ENCODE peak calls at places on chromosomes 4 and X, in ten cellular contexts. One of them, this sample, is unnamed. For H3K4me1, the result is how much of the 10 kb centered on the place peaks cover.

GRCh38 chrX:16918979-16919378 is 27.5 kb upstream of the REPS2 start:
- DNase-seq in H9: no peak
- DNase-seq in mesenchymal stem cell: no peak
- DNase-seq in left ventricle myocardium inferior: no peak
- DNase-seq in MM.1S: no peak
- DNase-seq in small intestine: no peak
- DNase-seq in SJSA1: no peak
- DNase-seq in colonic mucosa: no peak
- DNase-seq in heart left ventricle: no peak
- DNase-seq in IMR-90: no peak
- DNase-seq in this sample: no peak

GRCh38 chrX:32538554-32538953 is 672.8 kb downstream of the DMD start:
- DNase-seq in IMR-90: no peak
- DNase-seq in heart left ventricle: no peak
- DNase-seq in colonic mucosa: no peak
- DNase-seq in SJSA1: no peak
- DNase-seq in left ventricle myocardium inferior: no peak
- DNase-seq in MM.1S: no peak
- DNase-seq in mesenchymal stem cell: no peak
- DNase-seq in H9: no peak
- DNase-seq in small intestine: no peak
- DNase-seq in this sample: no peak

GRCh38 chr4:128386761-128387599 is 99.4 kb upstream of the PGRMC2 start:
- DNase-seq in small intestine: peak
- DNase-seq in MM.1S: no peak
- DNase-seq in left ventricle myocardium inferior: peak
- DNase-seq in SJSA1: peak
- DNase-seq in colonic mucosa: peak
- DNase-seq in H9: no peak
- DNase-seq in IMR-90: peak
- DNase-seq in mesenchymal stem cell: peak
- DNase-seq in heart left ventricle: peak
- DNase-seq in this sample: no peak

GRCh38 chrX:13647709-13648212 is 5.2 kb upstream of the TCEANC start:
- DNase-seq in IMR-90: peak
- DNase-seq in mesenchymal stem cell: peak
- DNase-seq in heart left ventricle: no peak
- DNase-seq in colonic mucosa: peak
- DNase-seq in small intestine: peak
- DNase-seq in MM.1S: no peak
- DNase-seq in SJSA1: peak
- DNase-seq in left ventricle myocardium inferior: peak
- DNase-seq in H9: no peak
- DNase-seq in this sample: peak

GRCh38 chr4:73615613-73616012 is 4.6 kb downstream of the RASSF6 start:
- DNase-seq in colonic mucosa: no peak
- DNase-seq in left ventricle myocardium inferior: no peak
- DNase-seq in mesenchymal stem cell: no peak
- DNase-seq in SJSA1: no peak
- DNase-seq in H9: peak
- DNase-seq in heart left ventricle: no peak
- DNase-seq in small intestine: no peak
- DNase-seq in MM.1S: no peak
- DNase-seq in IMR-90: no peak
- DNase-seq in this sample: no peak

GRCh38 chrX:52139545-52139895 is 45.2 kb upstream of the MAGED4 start:
- DNase-seq in MM.1S: no peak
- DNase-seq in SJSA1: no peak
- DNase-seq in mesenchymal stem cell: no peak
- DNase-seq in IMR-90: no peak
- DNase-seq in small intestine: no peak
- DNase-seq in heart left ventricle: no peak
- DNase-seq in colonic mucosa: no peak
- DNase-seq in H9: no peak
- DNase-seq in left ventricle myocardium inferior: no peak
- DNase-seq in this sample: no peak

GRCh38 chr4:118935819-118936218 is 47.2 kb downstream of the SYNPO2 start:
- DNase-seq in H9: no peak
- DNase-seq in mesenchymal stem cell: no peak
- DNase-seq in small intestine: no peak
- DNase-seq in left ventricle myocardium inferior: no peak
- DNase-seq in heart left ventricle: no peak
- DNase-seq in colonic mucosa: no peak
- DNase-seq in MM.1S: no peak
- DNase-seq in IMR-90: no peak
- DNase-seq in SJSA1: no peak
- DNase-seq in this sample: no peak

GRCh38 chrX:55056820-55057690 is 17.8 kb upstream of the PAGE2B start:
- DNase-seq in H9: no peak
- DNase-seq in SJSA1: no peak
- DNase-seq in small intestine: peak
- DNase-seq in mesenchymal stem cell: peak
- DNase-seq in colonic mucosa: no peak
- DNase-seq in MM.1S: peak
- DNase-seq in left ventricle myocardium inferior: no peak
- DNase-seq in heart left ventricle: no peak
- DNase-seq in IMR-90: peak
- DNase-seq in this sample: no peak

GRCh38 chrX:111445485-111445884 is 33.5 kb upstream of the DCX start:
- DNase-seq in colonic mucosa: no peak
- DNase-seq in left ventricle myocardium inferior: no peak
- DNase-seq in IMR-90: peak
- DNase-seq in MM.1S: peak
- DNase-seq in mesenchymal stem cell: peak
- DNase-seq in small intestine: peak
- DNase-seq in heart left ventricle: no peak
- DNase-seq in SJSA1: no peak
- DNase-seq in H9: no peak
- DNase-seq in this sample: no peak

GRCh38 chr4:184255917-184256642 is 38.4 kb upstream of the ENPP6 start:
- DNase-seq in H9: no peak
- DNase-seq in MM.1S: no peak
- DNase-seq in SJSA1: no peak
- DNase-seq in mesenchymal stem cell: no peak
- DNase-seq in left ventricle myocardium inferior: no peak
- DNase-seq in colonic mucosa: no peak
- DNase-seq in heart left ventricle: no peak
- DNase-seq in small intestine: no peak
- DNase-seq in IMR-90: no peak
- DNase-seq in this sample: no peak

GRCh38 chr4:133148690-133149363 is at the start of gene PCDH10:
- DNase-seq in mesenchymal stem cell: peak
- DNase-seq in small intestine: peak
- DNase-seq in MM.1S: peak
- DNase-seq in colonic mucosa: peak
- DNase-seq in IMR-90: peak
- DNase-seq in left ventricle myocardium inferior: peak
- DNase-seq in H9: peak
- DNase-seq in heart left ventricle: peak
- DNase-seq in SJSA1: peak
- DNase-seq in this sample: no peak

GRCh38 chrX:30060718-30061117 is 154.6 kb upstream of the MAGEB2 start:
- DNase-seq in mesenchymal stem cell: peak
- DNase-seq in H9: no peak
- DNase-seq in SJSA1: no peak
- DNase-seq in MM.1S: no peak
- DNase-seq in heart left ventricle: no peak
- DNase-seq in IMR-90: peak
- DNase-seq in left ventricle myocardium inferior: no peak
- DNase-seq in colonic mucosa: no peak
- DNase-seq in small intestine: no peak
- DNase-seq in this sample: no peak

GRCh38 chrX:107678957-107679740 is 50.8 kb downstream of the PRPS1 start:
- DNase-seq in left ventricle myocardium inferior: peak
- DNase-seq in colonic mucosa: peak
- DNase-seq in small intestine: peak
- DNase-seq in mesenchymal stem cell: peak
- DNase-seq in MM.1S: peak
- DNase-seq in H9: peak
- DNase-seq in SJSA1: peak
- DNase-seq in IMR-90: peak
- DNase-seq in heart left ventricle: peak
- DNase-seq in this sample: no peak

GRCh38 chrX:18719852-18720251 is 12.4 kb downstream of the PPEF1 start:
- DNase-seq in H9: no peak
- DNase-seq in IMR-90: no peak
- DNase-seq in left ventricle myocardium inferior: no peak
- DNase-seq in mesenchymal stem cell: no peak
- DNase-seq in heart left ventricle: no peak
- DNase-seq in MM.1S: no peak
- DNase-seq in small intestine: no peak
- DNase-seq in colonic mucosa: no peak
- DNase-seq in SJSA1: no peak
- DNase-seq in this sample: no peak

GRCh38 chr4:45640281-45640680 is 483.6 kb downstream of the GABRG1 start:
- DNase-seq in MM.1S: no peak
- DNase-seq in colonic mucosa: no peak
- DNase-seq in H9: no peak
- DNase-seq in mesenchymal stem cell: no peak
- DNase-seq in IMR-90: no peak
- DNase-seq in small intestine: no peak
- DNase-seq in left ventricle myocardium inferior: no peak
- DNase-seq in heart left ventricle: no peak
- DNase-seq in SJSA1: no peak
- DNase-seq in this sample: no peak

GRCh38 chr4:45636175-45636574 is 487.7 kb downstream of the GABRG1 start:
- DNase-seq in IMR-90: no peak
- DNase-seq in heart left ventricle: no peak
- DNase-seq in small intestine: no peak
- DNase-seq in mesenchymal stem cell: no peak
- DNase-seq in colonic mucosa: no peak
- DNase-seq in H9: no peak
- DNase-seq in MM.1S: no peak
- DNase-seq in SJSA1: no peak
- DNase-seq in left ventricle myocardium inferior: no peak
- DNase-seq in this sample: no peak

DNA sequence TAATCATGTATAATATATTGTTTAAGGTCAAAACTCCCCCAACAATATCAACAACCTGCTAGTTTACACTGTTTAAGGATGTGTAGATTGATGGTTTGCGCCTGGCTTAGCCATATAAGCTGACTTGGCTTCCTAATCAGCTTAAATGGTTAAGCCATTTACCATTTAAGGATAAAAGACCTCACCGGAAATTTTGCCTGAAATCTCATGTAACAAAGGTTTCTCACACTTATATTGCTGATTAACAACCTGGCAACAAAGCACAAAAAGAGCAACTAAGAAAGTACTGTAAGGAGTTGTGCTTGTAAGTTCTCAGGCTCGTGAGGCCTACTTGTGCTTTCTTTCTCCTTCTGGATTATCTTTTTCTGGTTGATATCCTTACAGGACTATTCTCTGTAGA is 485.2 kb downstream of the GABRG1 start:
- DNase-seq in heart left ventricle: no peak
- DNase-seq in MM.1S: no peak
- DNase-seq in H9: no peak
- DNase-seq in SJSA1: no peak
- DNase-seq in left ventricle myocardium inferior: no peak
- DNase-seq in mesenchymal stem cell: no peak
- DNase-seq in IMR-90: no peak
- DNase-seq in small intestine: no peak
- DNase-seq in colonic mucosa: no peak
- DNase-seq in this sample: no peak
- H3K4me1 ChIP-seq in heart left ventricle: under half
- H3K4me1 ChIP-seq in MM.1S: under half
- H3K4me1 ChIP-seq in H9: under half
- H3K4me1 ChIP-seq in SJSA1: under half
- H3K4me1 ChIP-seq in left ventricle myocardium inferior: under half
- H3K4me1 ChIP-seq in mesenchymal stem cell: under half
- H3K4me1 ChIP-seq in IMR-90: under half
- H3K4me1 ChIP-seq in small intestine: under half
- H3K4me1 ChIP-seq in colonic mucosa: under half
- H3K4me1 ChIP-seq in this sample: under half

GRCh38 chrX:110004970-110005369 is 2.1 kb downstream of the TMEM164 start:
- DNase-seq in H9: no peak
- DNase-seq in SJSA1: no peak
- DNase-seq in MM.1S: no peak
- DNase-seq in mesenchymal stem cell: no peak
- DNase-seq in left ventricle myocardium inferior: no peak
- DNase-seq in IMR-90: no peak
- DNase-seq in colonic mucosa: no peak
- DNase-seq in small intestine: no peak
- DNase-seq in heart left ventricle: no peak
- DNase-seq in this sample: no peak
- H3K4me1 ChIP-seq in H9: under half
- H3K4me1 ChIP-seq in SJSA1: under half
- H3K4me1 ChIP-seq in MM.1S: under half
- H3K4me1 ChIP-seq in mesenchymal stem cell: under half
- H3K4me1 ChIP-seq in left ventricle myocardium inferior: under half
- H3K4me1 ChIP-seq in IMR-90: under half
- H3K4me1 ChIP-seq in colonic mucosa: under half
- H3K4me1 ChIP-seq in small intestine: under half
- H3K4me1 ChIP-seq in heart left ventricle: under half
- H3K4me1 ChIP-seq in this sample: under half

GRCh38 chr4:77151246-77151645 is 5.8 kb upstream of the CCNG2 start:
- DNase-seq in heart left ventricle: no peak
- DNase-seq in IMR-90: no peak
- DNase-seq in H9: no peak
- DNase-seq in small intestine: no peak
- DNase-seq in MM.1S: no peak
- DNase-seq in SJSA1: no peak
- DNase-seq in colonic mucosa: no peak
- DNase-seq in left ventricle myocardium inferior: no peak
- DNase-seq in mesenchymal stem cell: no peak
- DNase-seq in this sample: no peak
- H3K4me1 ChIP-seq in heart left ventricle: under half
- H3K4me1 ChIP-seq in IMR-90: under half
- H3K4me1 ChIP-seq in H9: under half
- H3K4me1 ChIP-seq in small intestine: under half
- H3K4me1 ChIP-seq in MM.1S: under half
- H3K4me1 ChIP-seq in SJSA1: under half
- H3K4me1 ChIP-seq in colonic mucosa: under half
- H3K4me1 ChIP-seq in left ventricle myocardium inferior: under half
- H3K4me1 ChIP-seq in mesenchymal stem cell: under half
- H3K4me1 ChIP-seq in this sample: under half

DNA sequence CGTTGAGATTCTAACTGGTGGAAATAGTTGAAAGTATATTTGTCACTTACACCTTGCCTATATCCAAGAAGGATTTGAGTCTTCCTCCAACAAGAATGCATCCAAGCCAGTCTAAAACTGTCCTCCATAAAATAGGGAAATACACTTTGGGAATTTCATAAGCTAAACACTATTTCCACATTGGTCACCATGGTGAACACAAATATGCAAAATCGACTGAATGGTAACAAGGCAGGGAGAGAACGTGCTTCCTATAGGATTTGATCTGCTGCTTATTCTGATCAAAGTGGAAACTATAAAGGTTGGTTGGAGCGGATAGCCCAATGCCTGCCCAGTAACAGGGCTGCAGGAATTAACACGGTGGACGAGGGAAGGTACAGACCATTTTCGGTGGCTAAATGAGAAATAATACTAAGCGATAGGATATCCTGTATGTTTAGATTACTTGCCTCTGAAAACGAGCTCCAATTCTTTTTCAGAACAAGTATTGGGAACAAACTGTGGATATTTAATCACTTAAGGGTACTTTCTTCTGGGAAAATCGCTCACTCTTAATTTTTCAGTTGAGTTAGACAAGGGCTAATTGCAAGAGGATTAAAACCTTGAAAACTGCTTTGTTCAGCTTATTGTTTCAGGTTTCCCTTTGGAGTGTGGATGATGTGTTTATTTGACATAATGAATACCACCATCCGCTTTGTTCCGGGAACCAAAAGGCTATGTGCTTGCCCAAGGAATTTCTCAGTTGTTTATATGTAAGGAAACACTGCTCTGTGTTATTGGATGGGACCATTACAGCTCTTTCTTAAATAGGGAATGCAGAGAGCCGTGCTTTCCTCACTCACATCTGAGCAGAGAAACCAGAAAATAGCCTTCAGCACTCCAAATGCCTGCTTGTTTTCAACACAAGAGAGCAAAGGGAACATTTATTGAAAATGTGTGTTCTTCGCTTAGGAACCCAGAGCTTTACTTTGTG is 194.4 kb downstream of the CBR4 start:
- DNase-seq in heart left ventricle: no peak
- DNase-seq in left ventricle myocardium inferior: no peak
- DNase-seq in MM.1S: no peak
- DNase-seq in small intestine: no peak
- DNase-seq in H9: no peak
- DNase-seq in mesenchymal stem cell: peak
- DNase-seq in IMR-90: peak
- DNase-seq in SJSA1: peak
- DNase-seq in colonic mucosa: no peak
- DNase-seq in this sample: no peak
- H3K4me1 ChIP-seq in heart left ventricle: under half
- H3K4me1 ChIP-seq in left ventricle myocardium inferior: half or more
- H3K4me1 ChIP-seq in MM.1S: under half
- H3K4me1 ChIP-seq in small intestine: under half
- H3K4me1 ChIP-seq in H9: under half
- H3K4me1 ChIP-seq in mesenchymal stem cell: under half
- H3K4me1 ChIP-seq in IMR-90: under half
- H3K4me1 ChIP-seq in SJSA1: half or more
- H3K4me1 ChIP-seq in colonic mucosa: under half
- H3K4me1 ChIP-seq in this sample: under half

This sample was measured in Caco-2.